ENCODE peak calls at places on chromosomes 7 and 10, in nine cellular contexts. K, F, Q, R, E, D, Z, N and B are unnamed samples.

GRCh38 chr7:142745091-142745635 is 4.1 kb upstream of the PRSS1 start:
- DNase-seq in R (no peak), F (no peak), Z (no peak), E (no peak), K (no peak), D (no peak), N (peak; percentile 65), Q (no peak), B (peak; percentile 61)

GRCh38 chr10:129963076-129963830 is 821 bp downstream of the EBF3 start:
- DNase-seq in E (peak; percentile 69), K (no peak), Q (peak; percentile 78), D (no peak), F (no peak), R (peak; percentile 11), Z (peak; percentile 9), N (no peak), B (no peak)

GRCh38 chr10:23088609-23089008 is 6.8 kb upstream of the MSRB2 start:
- DNase-seq in F (no peak), K (no peak), N (peak; percentile 56), E (no peak), Z (no peak), R (no peak), D (no peak), Q (no peak), B (no peak)

GRCh38 chr10:62083413-62083794 is 181.9 kb downstream of the ARID5B start:
- DNase-seq in F (no peak), E (peak; percentile 70), N (peak; percentile 55), Z (no peak), R (peak; percentile 36), K (no peak), D (no peak), Q (no peak), B (no peak)

GRCh38 chr10:71436268-71436922 is 39.7 kb downstream of the CDH23 start:
- DNase-seq in D (no peak), Z (no peak), R (no peak), K (no peak), N (no peak), F (no peak), Q (no peak), E (peak; percentile 6), B (no peak)

GRCh38 chr10:59176241-59177030 is at the start of gene PHYHIPL:
- DNase-seq in D (no peak), Z (no peak), F (peak; percentile 53), Q (peak; percentile 73), N (no peak), E (no peak), R (no peak), K (peak; percentile 17), B (peak; percentile 69)

GRCh38 chr10:24926549-24926948 is 25.9 kb downstream of the PRTFDC1 start:
- DNase-seq in K (no peak), N (no peak), F (no peak), R (no peak), Q (no peak), Z (no peak), E (no peak), D (no peak), B (no peak)

GRCh38 chr7:138891446-138891810 is 89.8 kb downstream of the KIAA1549 start:
- DNase-seq in D (no peak), Z (no peak), N (no peak), K (no peak), F (no peak), Q (no peak), R (no peak), E (peak; percentile 38), B (no peak)

GRCh38 chr7:140196361-140197217 is 19.8 kb upstream of the KDM7A start:
- DNase-seq in F (no peak), E (peak; percentile 91), K (no peak), Q (no peak), D (no peak), R (peak; percentile 81), N (no peak), Z (no peak), B (no peak)

GRCh38 chr10:3534433-3534832 is 250.6 kb downstream of the KLF6 start:
- DNase-seq in Q (no peak), D (no peak), F (no peak), R (no peak), K (no peak), E (no peak), N (no peak), Z (no peak), B (no peak)
- H3K4me1 ChIP-seq in Q (no peaks in the 10 kb centered on the region), D (no peaks in the 10 kb centered on the region), F (no peaks in the 10 kb centered on the region), R (peaks cover 24% of the 10 kb centered on the region), K (peaks cover 7% of the 10 kb centered on the region), E (no peaks in the 10 kb centered on the region), N (peaks cover 57% of the 10 kb centered on the region), Z (no peaks in the 10 kb centered on the region), B (peaks cover 1% of the 10 kb centered on the region)

GRCh38 chr10:46016811-46017210 is 13.6 kb downstream of the NCOA4 start:
- DNase-seq in F (no peak), K (no peak), N (no peak), D (no peak), Z (no peak), E (no peak), Q (no peak), R (no peak), B (no peak)

GRCh38 chr10:46016190-46016589 is 14.2 kb downstream of the NCOA4 start:
- DNase-seq in R (no peak), E (no peak), F (no peak), Q (no peak), N (no peak), D (no peak), Z (no peak), K (no peak), B (no peak)

GRCh38 chr10:46014215-46014614 is 16.2 kb downstream of the NCOA4 start:
- DNase-seq in F (no peak), K (no peak), D (no peak), N (no peak), Z (no peak), R (no peak), E (no peak), Q (no peak), B (no peak)

GRCh38 chr10:46017733-46018132 is 12.7 kb downstream of the NCOA4 start:
- DNase-seq in Q (no peak), E (no peak), Z (no peak), N (no peak), R (no peak), F (no peak), K (no peak), D (no peak), B (no peak)

DNA sequence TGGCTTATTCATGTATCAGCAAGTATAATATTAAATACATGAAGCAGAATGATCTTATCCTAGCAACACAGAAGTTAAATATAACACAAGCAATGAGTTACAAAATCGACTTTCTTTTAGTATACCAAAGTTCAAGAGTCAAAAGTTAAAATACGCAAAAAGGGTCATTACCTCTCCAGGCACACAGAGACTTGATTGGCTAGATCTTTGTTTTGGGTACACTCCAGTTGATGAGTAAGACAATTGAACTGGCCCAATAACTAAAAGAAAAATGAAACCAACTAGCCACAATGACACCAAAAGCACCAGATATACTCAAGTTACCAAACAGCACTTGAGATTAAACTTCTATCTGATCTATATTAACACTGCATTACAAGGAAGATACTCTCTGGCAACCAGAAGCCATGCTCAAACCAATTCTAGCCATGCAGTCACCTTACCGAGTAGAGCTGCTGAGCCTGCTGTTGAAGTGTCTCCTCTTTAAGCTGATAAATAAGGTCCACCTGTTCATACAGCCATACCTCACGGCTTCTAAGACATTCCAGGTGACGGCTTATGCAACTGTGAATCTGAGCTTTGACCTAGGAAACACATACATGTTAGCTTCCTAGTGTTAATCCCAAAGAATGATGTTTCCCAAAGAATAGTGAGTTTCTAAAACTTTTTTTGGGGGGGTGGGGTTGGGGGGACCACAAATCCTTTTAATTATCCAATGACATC is 15.6 kb downstream of the NCOA4 start:
- DNase-seq in R (peak; percentile 53), E (no peak), Z (no peak), K (no peak), D (no peak), Q (no peak), F (no peak), N (no peak), B (no peak)
- H3K4me1 ChIP-seq in R (peaks cover 20% of the 10 kb centered on the region), E (peaks cover 38% of the 10 kb centered on the region), Z (peaks cover 33% of the 10 kb centered on the region), K (peaks cover 38% of the 10 kb centered on the region), D (peaks cover 19% of the 10 kb centered on the region), Q (no peaks in the 10 kb centered on the region), F (peaks cover 10% of the 10 kb centered on the region), N (peaks cover 7% of the 10 kb centered on the region), B (peaks cover 23% of the 10 kb centered on the region)

GRCh38 chr10:125016611-125017202 is 74.8 kb downstream of the ZRANB1 start:
- DNase-seq in E (peak; percentile 67), N (no peak), R (no peak), Z (no peak), F (peak; percentile 86), D (no peak), K (no peak), Q (no peak), B (no peak)
- H3K4me1 ChIP-seq in E (peaks cover 1% of the 10 kb centered on the region), N (no peaks in the 10 kb centered on the region), R (no peaks in the 10 kb centered on the region), Z (peaks cover 42% of the 10 kb centered on the region), F (peaks cover 68% of the 10 kb centered on the region), D (no peaks in the 10 kb centered on the region), K (peaks cover 47% of the 10 kb centered on the region), Q (peaks cover 8% of the 10 kb centered on the region), B (peaks cover 20% of the 10 kb centered on the region)

DNA sequence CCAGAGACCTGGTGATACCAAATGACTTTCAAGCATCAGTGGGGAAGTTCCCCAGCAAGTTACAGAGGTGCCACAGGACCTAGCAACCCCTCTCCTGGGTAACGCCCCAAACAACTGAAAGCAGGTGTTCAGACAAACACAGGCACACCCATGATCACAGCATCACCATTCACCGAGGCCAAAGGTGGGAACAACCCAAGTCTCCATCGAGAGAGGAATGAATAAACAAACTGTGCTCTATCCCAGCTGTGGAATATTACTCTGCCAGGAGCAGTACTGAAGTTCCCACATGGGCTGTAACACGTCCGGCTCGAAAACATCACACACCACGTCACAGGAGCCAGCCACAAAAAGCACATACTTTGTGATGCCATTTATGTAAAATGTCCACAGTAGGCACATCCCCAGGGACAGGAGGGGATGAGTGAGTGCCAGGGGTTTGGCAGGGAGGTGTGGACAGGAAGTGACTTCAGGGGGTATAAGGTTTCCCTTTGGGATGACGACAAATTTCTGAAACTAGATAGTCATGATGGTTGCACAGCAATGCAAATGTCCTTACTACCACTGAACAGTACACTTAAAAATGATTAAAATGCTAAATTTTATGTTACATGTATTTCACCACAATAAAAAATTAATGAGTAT is 222.8 kb downstream of the TNS3 start:
- DNase-seq in E (no peak), K (no peak), F (no peak), R (no peak), D (no peak), N (peak; percentile 12), Z (no peak), Q (no peak), B (no peak)
- H3K4me1 ChIP-seq in E (no peaks in the 10 kb centered on the region), K (peaks cover 5% of the 10 kb centered on the region), F (peaks cover 4% of the 10 kb centered on the region), R (peaks cover 16% of the 10 kb centered on the region), D (no peaks in the 10 kb centered on the region), N (peaks cover 15% of the 10 kb centered on the region), Z (peaks cover 38% of the 10 kb centered on the region), Q (no peaks in the 10 kb centered on the region), B (peaks cover 55% of the 10 kb centered on the region)

DNA sequence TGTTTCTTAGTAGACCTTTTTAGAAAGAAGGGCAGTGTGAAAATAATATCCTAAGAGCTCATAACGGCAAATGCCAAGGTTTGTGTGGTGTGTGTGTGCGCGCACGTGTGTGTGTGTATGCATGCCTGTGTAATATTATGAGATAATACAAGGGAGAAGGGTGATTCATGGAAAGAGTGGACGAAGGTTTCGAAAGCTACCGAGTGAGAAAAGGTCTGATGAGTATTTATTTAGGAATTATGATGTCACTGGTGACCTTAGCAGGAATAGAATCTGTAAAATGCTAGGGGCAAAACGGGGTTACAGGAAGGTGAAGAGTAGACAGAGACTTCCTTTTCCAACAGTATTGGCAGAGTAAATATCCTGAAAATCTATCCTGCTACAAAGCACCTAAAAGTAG is 107.3 kb downstream of the AHR start:
- DNase-seq in D (no peak), R (peak; percentile 97), K (no peak), N (peak; percentile 85), Z (no peak), Q (no peak), E (peak; percentile 93), F (no peak), B (no peak)
- H3K4me1 ChIP-seq in D (no peaks in the 10 kb centered on the region), R (peaks cover 29% of the 10 kb centered on the region), K (peaks cover 28% of the 10 kb centered on the region), N (peaks cover 50% of the 10 kb centered on the region), Z (peaks cover 6% of the 10 kb centered on the region), Q (no peaks in the 10 kb centered on the region), E (no peaks in the 10 kb centered on the region), F (peaks cover 5% of the 10 kb centered on the region), B (no peaks in the 10 kb centered on the region)